ENCODE peak calls at places on chromosome 14, in eight cellular contexts. X is psoas muscle; V is tibial artery; C is neuronal stem cell; N is Peyer's patch; T is CD4-positive, alpha-beta memory T cell; F is uterus; B is mammary epithelial cell. G is an unnamed sample. For H3K36me3, the result is how much of the 10 kb centered on the place peaks cover.

GRCh38 chr14:93234798-93235197 is 27.7 kb downstream of the UBR7 start:
- DNase-seq in T (no peak), V (no peak), N (no peak), F (no peak), B (peak), C (no peak), X (no peak), G (no peak)

GRCh38 chr14:74611672-74612345 is at the start of gene LTBP2:
- DNase-seq in V (peak), N (no peak), F (peak), X (no peak), C (no peak), B (peak), T (peak), G (no peak)

GRCh38 chr14:102580552-102581110 is 11.8 kb upstream of the RCOR1 start:
- DNase-seq in F (no peak), C (no peak), X (no peak), N (no peak), T (no peak), V (no peak), B (no peak), G (no peak)

GRCh38 chr14:63962896-63963295 is 110.1 kb downstream of the SYNE2 start:
- DNase-seq in F (no peak), V (no peak), N (no peak), B (no peak), T (no peak), X (no peak), C (no peak), G (no peak)

GRCh38 chr14:26872510-26872909 is 274.7 kb upstream of the NOVA1 start:
- DNase-seq in N (no peak), F (peak), B (no peak), C (no peak), V (no peak), T (no peak), X (no peak), G (peak)

GRCh38 chr14:99563749-99564129 is 40.3 kb downstream of the CCDC85C start:
- DNase-seq in V (no peak), F (no peak), T (no peak), X (no peak), C (no peak), N (no peak), B (no peak), G (no peak)

GRCh38 chr14:92173668-92174067 is 51.9 kb downstream of the CPSF2 start:
- DNase-seq in B (no peak), T (no peak), V (no peak), F (no peak), N (no peak), X (no peak), C (no peak), G (no peak)

GRCh38 chr14:60621386-60621785 is 27.9 kb downstream of the SIX1 start:
- DNase-seq in V (no peak), X (no peak), C (no peak), F (no peak), T (no peak), B (no peak), N (no peak), G (no peak)

GRCh38 chr14:63383776-63384367 is 65.1 kb upstream of the GPHB5 start:
- DNase-seq in B (no peak), X (no peak), F (no peak), V (no peak), T (no peak), C (no peak), N (no peak), G (no peak)

GRCh38 chr14:88607829-88608228 is 45.0 kb downstream of the ZC3H14 start:
- DNase-seq in F (no peak), T (no peak), B (no peak), C (no peak), V (no peak), N (no peak), X (no peak), G (no peak)

GRCh38 chr14:88604213-88604612 is 41.4 kb downstream of the ZC3H14 start:
- DNase-seq in B (no peak), F (no peak), X (no peak), T (no peak), V (no peak), N (no peak), C (no peak), G (no peak)

GRCh38 chr14:88599761-88600439 is 37.1 kb downstream of the ZC3H14 start:
- DNase-seq in B (no peak), F (no peak), C (no peak), T (no peak), X (no peak), V (no peak), N (no peak), G (no peak)

DNA sequence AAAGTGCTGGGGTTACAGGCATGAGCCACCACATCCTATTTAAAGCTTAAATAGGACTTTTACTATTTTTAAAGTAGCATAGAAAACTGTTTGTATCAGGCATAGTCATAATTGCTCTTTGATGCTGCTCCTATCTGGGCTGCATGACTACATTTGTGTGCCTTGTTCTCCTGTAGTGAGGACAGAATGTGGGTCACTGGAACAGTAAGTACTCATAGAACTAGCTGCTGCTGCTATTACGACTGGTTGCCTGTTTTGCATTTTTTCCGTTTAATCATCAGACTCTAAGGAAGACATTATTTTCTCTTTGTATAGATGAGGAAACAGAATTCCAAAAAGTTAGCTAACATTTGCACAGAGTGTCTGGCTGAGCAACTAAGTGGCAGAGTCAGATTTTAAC is 42.8 kb downstream of the ZC3H14 start:
- DNase-seq in B (no peak), T (no peak), N (no peak), C (no peak), V (no peak), X (no peak), F (no peak), G (no peak)
- H3K36me3 ChIP-seq in B (under half), T (half or more), N (under half), C (half or more), V (half or more), X (under half), F (under half), G (half or more)

GRCh38 chr14:71621276-71621675 is 311.0 kb upstream of the RGS6 start:
- DNase-seq in C (no peak), T (no peak), V (no peak), N (no peak), B (peak), X (no peak), F (no peak), G (no peak)

GRCh38 chr14:71620401-71620800 is 311.8 kb upstream of the RGS6 start:
- DNase-seq in V (no peak), X (no peak), C (no peak), B (peak), F (no peak), T (no peak), N (no peak), G (no peak)

GRCh38 chr14:71623939-71624338 is 308.3 kb upstream of the RGS6 start:
- DNase-seq in C (no peak), X (no peak), N (no peak), V (no peak), F (no peak), T (no peak), B (no peak), G (no peak)

GRCh38 chr14:71619472-71619871 is 312.8 kb upstream of the RGS6 start:
- DNase-seq in T (no peak), V (no peak), B (no peak), X (no peak), C (no peak), F (no peak), N (no peak), G (no peak)

GRCh38 chr14:71621966-71622365 is 310.3 kb upstream of the RGS6 start:
- DNase-seq in T (no peak), B (no peak), C (no peak), V (no peak), X (no peak), N (no peak), F (no peak), G (no peak)
- H3K36me3 ChIP-seq in T (under half), B (under half), C (under half), V (under half), X (under half), N (under half), F (under half), G (under half)

DNA sequence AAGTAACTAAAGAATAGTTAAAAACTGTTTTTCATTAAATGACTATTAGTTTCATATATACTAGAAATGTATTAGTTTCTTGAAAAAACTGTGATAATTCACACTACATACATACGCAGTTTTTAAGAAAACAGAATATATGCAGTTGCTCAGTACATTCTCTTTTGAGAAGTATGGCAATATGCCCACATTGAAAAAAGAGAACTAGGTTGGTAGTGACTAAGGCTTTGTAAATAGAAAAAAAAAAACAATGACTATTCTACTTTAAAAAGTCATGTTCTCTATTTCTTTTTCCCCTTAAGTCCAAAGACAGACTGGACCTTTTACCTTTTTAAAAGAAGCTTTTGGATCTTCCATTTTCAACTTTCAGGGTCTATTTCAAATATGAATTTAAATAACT is 25.0 kb downstream of the SNX6 start:
- DNase-seq in X (no peak), T (no peak), B (no peak), F (no peak), N (no peak), C (no peak), V (no peak), G (no peak)
- H3K36me3 ChIP-seq in X (under half), T (under half), B (under half), F (under half), N (under half), C (half or more), V (half or more), G (half or more)

GRCh38 chr14:90000935-90001334 is 45.2 kb downstream of the TDP1 start:
- DNase-seq in X (no peak), C (no peak), F (no peak), T (no peak), N (no peak), B (no peak), V (no peak), G (no peak)
- H3K36me3 ChIP-seq in X (under half), C (half or more), F (under half), T (under half), N (under half), B (under half), V (under half), G (under half)

GRCh38 chr14:104751539-104752337 is 1.2 kb upstream of the SIVA1 start:
- DNase-seq in V (no peak), F (no peak), T (no peak), C (no peak), X (no peak), N (no peak), B (no peak), G (no peak)

GRCh38 chr14:104754213-104754851 is 1.4 kb downstream of the SIVA1 start:
- DNase-seq in V (no peak), N (no peak), T (no peak), C (no peak), B (no peak), F (no peak), X (no peak), G (no peak)

GRCh38 chr14:104752735-104753527 is at the start of gene SIVA1:
- DNase-seq in C (peak), B (peak), F (peak), X (peak), V (peak), N (peak), T (peak), G (peak)

GRCh38 chr14:104752338-104752734 is 611 bp upstream of the SIVA1 start:
- DNase-seq in C (no peak), V (no peak), T (no peak), F (no peak), B (no peak), X (no peak), N (no peak), G (no peak)

GRCh38 chr14:104753528-104754212 is 723 bp downstream of the SIVA1 start:
- DNase-seq in F (no peak), C (no peak), X (no peak), V (no peak), T (peak), B (peak), N (no peak), G (no peak)
- H3K36me3 ChIP-seq in F (under half), C (under half), X (under half), V (under half), T (under half), B (under half), N (under half), G (under half)

DNA sequence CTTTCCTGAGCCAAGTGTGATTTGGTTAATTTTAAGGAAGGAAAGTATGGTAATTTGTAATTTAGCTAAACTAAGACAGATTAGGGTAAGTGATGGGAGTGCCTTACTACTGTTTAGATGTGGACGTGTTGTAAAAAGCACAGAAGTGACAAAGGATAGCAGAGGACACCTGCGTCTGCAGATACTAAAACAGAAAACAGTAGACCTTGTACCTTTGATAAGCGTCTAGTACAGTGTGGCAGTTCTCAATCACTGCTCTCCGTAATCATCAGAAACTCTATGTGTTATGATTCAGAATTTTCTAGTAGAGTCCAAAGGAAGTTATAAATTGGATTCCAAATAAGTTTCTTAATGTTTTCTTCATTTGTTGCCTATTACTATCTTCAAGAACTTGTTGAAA is 58.0 kb downstream of the MIA2 start:
- DNase-seq in N (no peak), B (no peak), T (no peak), X (no peak), V (no peak), F (no peak), C (no peak), G (no peak)
- H3K36me3 ChIP-seq in N (under half), B (under half), T (under half), X (under half), V (under half), F (under half), C (under half), G (under half)

GRCh38 chr14:22843123-22843925 is 6.9 kb downstream of the MMP14 start:
- DNase-seq in N (no peak), F (no peak), T (no peak), X (no peak), B (no peak), C (no peak), V (peak), G (no peak)
- H3K36me3 ChIP-seq in N (under half), F (under half), T (under half), X (under half), B (half or more), C (under half), V (half or more), G (under half)

DNA sequence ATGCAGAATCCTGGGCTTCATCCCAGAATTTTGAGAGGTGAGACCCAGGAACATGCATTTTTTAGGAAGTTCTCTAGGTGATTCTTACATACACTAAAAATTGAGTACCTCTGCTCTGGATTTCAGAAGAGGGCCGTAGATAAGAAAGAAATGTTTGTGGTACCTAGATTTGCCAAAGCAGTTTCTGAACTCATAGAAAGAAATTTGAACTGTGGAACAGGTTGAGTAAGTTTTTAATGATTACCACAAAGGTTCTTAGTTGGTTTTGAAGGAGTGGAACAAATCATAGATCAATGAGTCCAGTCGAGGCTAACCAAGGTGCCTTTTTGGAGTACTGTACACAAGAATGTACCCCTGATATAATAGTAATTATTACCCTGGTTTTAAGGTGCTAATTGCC is 24.9 kb downstream of the TTLL5 start:
- DNase-seq in F (no peak), V (no peak), C (no peak), X (no peak), T (no peak), N (no peak), B (no peak), G (no peak)
- H3K36me3 ChIP-seq in F (under half), V (under half), C (half or more), X (under half), T (under half), N (under half), B (under half), G (under half)

GRCh38 chr14:90995785-90996184 is 64.7 kb downstream of the RPS6KA5 start:
- DNase-seq in T (no peak), F (no peak), N (no peak), X (no peak), B (no peak), C (no peak), V (no peak), G (no peak)
- H3K36me3 ChIP-seq in T (under half), F (under half), N (under half), X (under half), B (under half), C (under half), V (under half), G (under half)

DNA sequence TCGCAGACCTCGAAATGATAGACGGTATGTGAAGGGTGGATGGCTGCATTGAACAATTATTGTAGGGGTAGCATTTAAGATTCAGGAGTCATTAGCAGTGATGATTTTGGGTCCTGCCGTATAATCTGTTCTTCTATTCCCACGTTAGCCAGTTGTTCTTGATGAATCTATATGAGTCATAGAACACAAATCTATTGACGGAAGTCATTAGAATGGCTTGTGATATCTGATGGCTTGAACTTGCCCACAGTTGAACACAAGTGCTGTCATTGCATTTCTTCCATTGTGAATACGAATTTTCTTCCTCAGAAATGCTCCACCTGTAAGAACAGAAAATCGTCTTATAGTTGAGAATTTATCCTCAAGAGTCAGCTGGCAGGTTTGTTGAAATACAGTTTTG is 1.9 kb downstream of the SRSF5 start:
- DNase-seq in T (no peak), C (no peak), F (no peak), X (no peak), V (no peak), B (peak), N (no peak), G (no peak)
- H3K36me3 ChIP-seq in T (half or more), C (half or more), F (under half), X (under half), V (half or more), B (under half), N (under half), G (half or more)

G was measured in WERI-Rb-1.